ENCODE peak calls at places on chromosomes 12 and 14, in eight cellular contexts. One of them, this sample, is unnamed.

GRCh38 chr12:77845831-77846230 is 15.1 kb downstream of the NAV3 start:
- DNase-seq in ovary: no peak
- DNase-seq in HFFc6: peak
- DNase-seq in B cell: no peak
- DNase-seq in thoracic aorta: no peak
- DNase-seq in body of pancreas: no peak
- DNase-seq in nephron progenitor cell: no peak
- DNase-seq in GM06990: no peak
- DNase-seq in this sample: no peak

GRCh38 chr12:41223600-41223999 is 35.5 kb downstream of the PDZRN4 start:
- DNase-seq in ovary: no peak
- DNase-seq in GM06990: no peak
- DNase-seq in body of pancreas: no peak
- DNase-seq in nephron progenitor cell: no peak
- DNase-seq in HFFc6: no peak
- DNase-seq in B cell: no peak
- DNase-seq in thoracic aorta: no peak
- DNase-seq in this sample: no peak

GRCh38 chr12:32450768-32451167 is 51.4 kb downstream of the FGD4 start:
- DNase-seq in HFFc6: no peak
- DNase-seq in body of pancreas: no peak
- DNase-seq in B cell: no peak
- DNase-seq in ovary: no peak
- DNase-seq in nephron progenitor cell: no peak
- DNase-seq in GM06990: no peak
- DNase-seq in thoracic aorta: no peak
- DNase-seq in this sample: no peak

GRCh38 chr14:87748558-87748957 is 244.4 kb downstream of the GALC start:
- DNase-seq in HFFc6: no peak
- DNase-seq in nephron progenitor cell: no peak
- DNase-seq in thoracic aorta: no peak
- DNase-seq in B cell: no peak
- DNase-seq in ovary: no peak
- DNase-seq in GM06990: no peak
- DNase-seq in body of pancreas: no peak
- DNase-seq in this sample: no peak

GRCh38 chr12:52495385-52495784 is 2.3 kb upstream of the KRT6A start:
- DNase-seq in thoracic aorta: no peak
- DNase-seq in GM06990: no peak
- DNase-seq in body of pancreas: no peak
- DNase-seq in B cell: no peak
- DNase-seq in nephron progenitor cell: peak
- DNase-seq in HFFc6: no peak
- DNase-seq in ovary: no peak
- DNase-seq in this sample: no peak

GRCh38 chr14:89892953-89893352 is 61.6 kb downstream of the EFCAB11 start:
- DNase-seq in GM06990: no peak
- DNase-seq in HFFc6: no peak
- DNase-seq in nephron progenitor cell: no peak
- DNase-seq in B cell: no peak
- DNase-seq in ovary: no peak
- DNase-seq in thoracic aorta: no peak
- DNase-seq in body of pancreas: no peak
- DNase-seq in this sample: no peak

GRCh38 chr12:84605988-84606387 is 306.6 kb downstream of the SLC6A15 start:
- DNase-seq in GM06990: no peak
- DNase-seq in thoracic aorta: no peak
- DNase-seq in B cell: no peak
- DNase-seq in nephron progenitor cell: no peak
- DNase-seq in body of pancreas: no peak
- DNase-seq in ovary: no peak
- DNase-seq in HFFc6: no peak
- DNase-seq in this sample: no peak

GRCh38 chr14:61552196-61552595 is 143.1 kb upstream of the HIF1A start:
- DNase-seq in nephron progenitor cell: no peak
- DNase-seq in HFFc6: no peak
- DNase-seq in ovary: no peak
- DNase-seq in body of pancreas: no peak
- DNase-seq in thoracic aorta: no peak
- DNase-seq in GM06990: no peak
- DNase-seq in B cell: no peak
- DNase-seq in this sample: no peak

GRCh38 chr14:95497561-95498011 is 18.9 kb downstream of the SYNE3 start:
- DNase-seq in body of pancreas: no peak
- DNase-seq in nephron progenitor cell: no peak
- DNase-seq in thoracic aorta: no peak
- DNase-seq in HFFc6: no peak
- DNase-seq in GM06990: peak
- DNase-seq in ovary: no peak
- DNase-seq in B cell: no peak
- DNase-seq in this sample: no peak

GRCh38 chr12:132772551-132772950 is 10.9 kb upstream of the ANKLE2 start:
- DNase-seq in ovary: no peak
- DNase-seq in nephron progenitor cell: no peak
- DNase-seq in thoracic aorta: no peak
- DNase-seq in HFFc6: no peak
- DNase-seq in GM06990: peak
- DNase-seq in body of pancreas: no peak
- DNase-seq in B cell: peak
- DNase-seq in this sample: no peak

GRCh38 chr14:96167224-96168148 is 37.2 kb upstream of the BDKRB2 start:
- DNase-seq in nephron progenitor cell: no peak
- DNase-seq in GM06990: no peak
- DNase-seq in ovary: no peak
- DNase-seq in B cell: no peak
- DNase-seq in body of pancreas: no peak
- DNase-seq in thoracic aorta: no peak
- DNase-seq in HFFc6: peak
- DNase-seq in this sample: no peak

GRCh38 chr14:22994762-22995275 is 12.5 kb upstream of the AJUBA start:
- DNase-seq in GM06990: no peak
- DNase-seq in body of pancreas: no peak
- DNase-seq in thoracic aorta: no peak
- DNase-seq in nephron progenitor cell: peak
- DNase-seq in B cell: no peak
- DNase-seq in HFFc6: peak
- DNase-seq in ovary: peak
- DNase-seq in this sample: no peak

GRCh38 chr14:77763316-77763715 is 2.4 kb upstream of the SNW1 start:
- DNase-seq in HFFc6: no peak
- DNase-seq in thoracic aorta: no peak
- DNase-seq in body of pancreas: no peak
- DNase-seq in nephron progenitor cell: no peak
- DNase-seq in ovary: no peak
- DNase-seq in B cell: no peak
- DNase-seq in GM06990: no peak
- DNase-seq in this sample: no peak

GRCh38 chr12:122840580-122841513 is 5.6 kb downstream of the HIP1R start:
- DNase-seq in thoracic aorta: no peak
- DNase-seq in B cell: peak
- DNase-seq in GM06990: no peak
- DNase-seq in HFFc6: no peak
- DNase-seq in nephron progenitor cell: no peak
- DNase-seq in body of pancreas: no peak
- DNase-seq in ovary: no peak
- DNase-seq in this sample: no peak

GRCh38 chr12:104721065-104721458 is 237.0 kb downstream of the SLC41A2 start:
- DNase-seq in B cell: no peak
- DNase-seq in body of pancreas: no peak
- DNase-seq in HFFc6: no peak
- DNase-seq in nephron progenitor cell: no peak
- DNase-seq in thoracic aorta: no peak
- DNase-seq in GM06990: no peak
- DNase-seq in ovary: no peak
- DNase-seq in this sample: no peak

GRCh38 chr12:100554608-100555077 is 18.8 kb upstream of the GAS2L3 start:
- DNase-seq in body of pancreas: peak
- DNase-seq in nephron progenitor cell: peak
- DNase-seq in B cell: no peak
- DNase-seq in HFFc6: peak
- DNase-seq in GM06990: no peak
- DNase-seq in thoracic aorta: no peak
- DNase-seq in ovary: no peak
- DNase-seq in this sample: peak

GRCh38 chr14:47507866-47508265 is 167.5 kb downstream of the MDGA2 start:
- DNase-seq in HFFc6: no peak
- DNase-seq in thoracic aorta: no peak
- DNase-seq in GM06990: no peak
- DNase-seq in nephron progenitor cell: no peak
- DNase-seq in ovary: no peak
- DNase-seq in body of pancreas: no peak
- DNase-seq in B cell: no peak
- DNase-seq in this sample: no peak

GRCh38 chr14:47511829-47512228 is 163.6 kb downstream of the MDGA2 start:
- DNase-seq in HFFc6: no peak
- DNase-seq in B cell: no peak
- DNase-seq in GM06990: no peak
- DNase-seq in nephron progenitor cell: no peak
- DNase-seq in ovary: no peak
- DNase-seq in thoracic aorta: no peak
- DNase-seq in body of pancreas: no peak
- DNase-seq in this sample: no peak

DNA sequence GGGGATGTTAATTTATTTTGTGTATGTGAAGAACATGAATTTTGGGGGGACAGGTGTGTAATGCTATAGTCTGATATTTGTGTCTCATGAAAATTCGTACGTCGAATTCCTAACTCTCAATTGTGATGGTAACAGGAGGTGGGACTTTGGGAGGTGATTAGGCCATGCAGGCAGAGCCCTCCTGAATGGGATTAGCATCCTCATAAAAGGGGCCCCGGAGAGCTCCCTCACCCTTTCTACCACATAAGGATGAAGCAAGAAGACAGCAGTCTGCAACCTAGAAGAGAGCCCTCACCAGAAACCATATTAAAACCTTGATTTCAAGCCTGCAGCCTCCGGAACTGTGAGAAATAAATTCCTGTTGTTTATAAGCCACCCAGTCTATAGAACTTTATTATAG is 165.4 kb downstream of the MDGA2 start:
- DNase-seq in HFFc6: no peak
- DNase-seq in ovary: no peak
- DNase-seq in thoracic aorta: no peak
- DNase-seq in B cell: no peak
- DNase-seq in GM06990: no peak
- DNase-seq in nephron progenitor cell: no peak
- DNase-seq in body of pancreas: no peak
- DNase-seq in this sample: no peak
- TF ChIP-seq CTCF in HFFc6: no peak
- TF ChIP-seq CTCF in ovary: no peak
- TF ChIP-seq CTCF in thoracic aorta: no peak
- TF ChIP-seq CTCF in B cell: no peak
- TF ChIP-seq CTCF in GM06990: no peak
- TF ChIP-seq CTCF in nephron progenitor cell: no peak
- TF ChIP-seq CTCF in body of pancreas: no peak
- TF ChIP-seq CTCF in this sample: no peak

GRCh38 chr12:91910871-91911388 is 234.7 kb downstream of the BTG1 start:
- DNase-seq in ovary: no peak
- DNase-seq in nephron progenitor cell: no peak
- DNase-seq in B cell: no peak
- DNase-seq in thoracic aorta: no peak
- DNase-seq in GM06990: no peak
- DNase-seq in HFFc6: no peak
- DNase-seq in body of pancreas: no peak
- DNase-seq in this sample: no peak
- TF ChIP-seq CTCF in ovary: no peak
- TF ChIP-seq CTCF in nephron progenitor cell: no peak
- TF ChIP-seq CTCF in B cell: no peak
- TF ChIP-seq CTCF in thoracic aorta: no peak
- TF ChIP-seq CTCF in GM06990: no peak
- TF ChIP-seq CTCF in HFFc6: no peak
- TF ChIP-seq CTCF in body of pancreas: no peak
- TF ChIP-seq CTCF in this sample: no peak

GRCh38 chr14:24605435-24606190 is 3.9 kb downstream of the GZMH start:
- DNase-seq in ovary: no peak
- DNase-seq in HFFc6: no peak
- DNase-seq in B cell: peak
- DNase-seq in GM06990: peak
- DNase-seq in thoracic aorta: no peak
- DNase-seq in body of pancreas: peak
- DNase-seq in nephron progenitor cell: peak
- DNase-seq in this sample: peak
- TF ChIP-seq CTCF in ovary: no peak
- TF ChIP-seq CTCF in HFFc6: peak
- TF ChIP-seq CTCF in B cell: peak
- TF ChIP-seq CTCF in GM06990: peak
- TF ChIP-seq CTCF in thoracic aorta: peak
- TF ChIP-seq CTCF in body of pancreas: no peak
- TF ChIP-seq CTCF in nephron progenitor cell: peak
- TF ChIP-seq CTCF in this sample: peak

GRCh38 chr14:21248338-21248737 is 20.9 kb downstream of the HNRNPC start:
- DNase-seq in thoracic aorta: no peak
- DNase-seq in GM06990: no peak
- DNase-seq in ovary: no peak
- DNase-seq in B cell: no peak
- DNase-seq in HFFc6: no peak
- DNase-seq in nephron progenitor cell: no peak
- DNase-seq in body of pancreas: no peak
- DNase-seq in this sample: no peak

GRCh38 chr14:21252149-21252548 is 17.1 kb downstream of the HNRNPC start:
- DNase-seq in GM06990: no peak
- DNase-seq in ovary: no peak
- DNase-seq in B cell: no peak
- DNase-seq in HFFc6: no peak
- DNase-seq in body of pancreas: no peak
- DNase-seq in nephron progenitor cell: no peak
- DNase-seq in thoracic aorta: no peak
- DNase-seq in this sample: no peak

GRCh38 chr14:21245813-21246212 is 23.4 kb downstream of the HNRNPC start:
- DNase-seq in nephron progenitor cell: no peak
- DNase-seq in thoracic aorta: no peak
- DNase-seq in body of pancreas: no peak
- DNase-seq in GM06990: no peak
- DNase-seq in ovary: no peak
- DNase-seq in HFFc6: no peak
- DNase-seq in B cell: no peak
- DNase-seq in this sample: no peak

GRCh38 chr14:21251215-21251614 is 18.0 kb downstream of the HNRNPC start:
- DNase-seq in GM06990: no peak
- DNase-seq in ovary: no peak
- DNase-seq in body of pancreas: no peak
- DNase-seq in thoracic aorta: no peak
- DNase-seq in nephron progenitor cell: no peak
- DNase-seq in B cell: no peak
- DNase-seq in HFFc6: no peak
- DNase-seq in this sample: no peak

DNA sequence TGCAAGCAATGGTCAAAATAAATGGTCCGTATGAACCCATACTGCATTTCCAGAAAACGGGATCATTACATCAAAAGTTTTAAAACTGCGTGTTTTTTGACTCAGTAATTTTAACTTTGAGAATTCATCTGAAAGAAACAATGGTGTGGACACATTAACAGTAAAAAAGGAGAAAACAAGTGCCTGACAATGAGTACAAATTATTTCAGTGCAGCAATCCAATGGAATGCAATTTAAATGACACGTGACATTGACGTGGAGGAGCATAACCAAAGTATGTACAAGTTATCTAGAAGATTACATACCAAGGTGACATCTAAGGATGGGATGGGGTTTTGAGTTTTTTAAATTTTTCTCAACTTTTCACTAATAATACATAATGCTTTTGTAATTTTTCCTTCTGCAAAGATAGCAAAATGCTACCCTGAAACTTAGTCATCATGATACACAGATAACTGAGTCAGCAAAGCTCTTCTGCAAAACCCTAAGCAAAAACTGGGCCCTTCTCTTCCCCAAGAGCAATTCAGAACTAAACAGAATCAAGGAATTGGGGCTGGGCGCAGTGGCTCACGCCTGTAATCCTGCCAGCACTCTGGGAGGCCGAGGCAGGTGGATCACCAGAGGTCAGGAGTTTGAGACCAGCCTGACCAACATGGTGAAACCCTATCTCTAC is 20.4 kb downstream of the HNRNPC start:
- DNase-seq in GM06990: no peak
- DNase-seq in thoracic aorta: no peak
- DNase-seq in ovary: no peak
- DNase-seq in nephron progenitor cell: no peak
- DNase-seq in B cell: no peak
- DNase-seq in body of pancreas: no peak
- DNase-seq in HFFc6: no peak
- DNase-seq in this sample: no peak
- TF ChIP-seq CTCF in GM06990: no peak
- TF ChIP-seq CTCF in thoracic aorta: no peak
- TF ChIP-seq CTCF in ovary: no peak
- TF ChIP-seq CTCF in nephron progenitor cell: no peak
- TF ChIP-seq CTCF in B cell: no peak
- TF ChIP-seq CTCF in body of pancreas: no peak
- TF ChIP-seq CTCF in HFFc6: no peak
- TF ChIP-seq CTCF in this sample: no peak

This sample was measured in endothelial cell.